ENCODE peak calls at places on chromosomes 5 and 9, in six cellular contexts. One of them, this sample, is unnamed.

GRCh38 chr5:154709368-154710305 is 45.5 kb upstream of the LARP1 start:
- DNase-seq in HFFc6: no peak
- DNase-seq in cardiac muscle cell: no peak
- DNase-seq in B cell: no peak
- DNase-seq in PC-3: no peak
- DNase-seq in mesothelial cell of epicardium: no peak
- DNase-seq in this sample: no peak

GRCh38 chr5:377326-377981 is 55.9 kb downstream of the AHRR start:
- DNase-seq in HFFc6: no peak
- DNase-seq in cardiac muscle cell: no peak
- DNase-seq in B cell: peak
- DNase-seq in PC-3: no peak
- DNase-seq in mesothelial cell of epicardium: peak
- DNase-seq in this sample: no peak

GRCh38 chr5:138664276-138664943 is 88.8 kb upstream of the CTNNA1 start:
- DNase-seq in HFFc6: peak
- DNase-seq in cardiac muscle cell: no peak
- DNase-seq in B cell: no peak
- DNase-seq in PC-3: no peak
- DNase-seq in mesothelial cell of epicardium: no peak
- DNase-seq in this sample: no peak

GRCh38 chr9:70340572-70340971 is 73.9 kb downstream of the KLF9 start:
- DNase-seq in HFFc6: peak
- DNase-seq in cardiac muscle cell: peak
- DNase-seq in B cell: no peak
- DNase-seq in PC-3: peak
- DNase-seq in mesothelial cell of epicardium: no peak
- DNase-seq in this sample: no peak

GRCh38 chr9:132748450-132748849 is 78.2 kb downstream of the GTF3C4 start:
- DNase-seq in HFFc6: no peak
- DNase-seq in cardiac muscle cell: no peak
- DNase-seq in B cell: no peak
- DNase-seq in PC-3: no peak
- DNase-seq in mesothelial cell of epicardium: no peak
- DNase-seq in this sample: no peak

GRCh38 chr9:134492281-134492691 is 149.3 kb upstream of the COL5A1 start:
- DNase-seq in HFFc6: peak
- DNase-seq in cardiac muscle cell: peak
- DNase-seq in B cell: no peak
- DNase-seq in PC-3: no peak
- DNase-seq in mesothelial cell of epicardium: peak
- DNase-seq in this sample: no peak

GRCh38 chr5:180395540-180396274 is 42.6 kb upstream of the GFPT2 start:
- DNase-seq in HFFc6: no peak
- DNase-seq in cardiac muscle cell: no peak
- DNase-seq in B cell: no peak
- DNase-seq in PC-3: peak
- DNase-seq in mesothelial cell of epicardium: no peak
- DNase-seq in this sample: no peak

GRCh38 chr9:93603011-93603410 is 26.6 kb downstream of the PHF2 start:
- DNase-seq in HFFc6: no peak
- DNase-seq in cardiac muscle cell: no peak
- DNase-seq in B cell: no peak
- DNase-seq in PC-3: no peak
- DNase-seq in mesothelial cell of epicardium: peak
- DNase-seq in this sample: no peak

DNA sequence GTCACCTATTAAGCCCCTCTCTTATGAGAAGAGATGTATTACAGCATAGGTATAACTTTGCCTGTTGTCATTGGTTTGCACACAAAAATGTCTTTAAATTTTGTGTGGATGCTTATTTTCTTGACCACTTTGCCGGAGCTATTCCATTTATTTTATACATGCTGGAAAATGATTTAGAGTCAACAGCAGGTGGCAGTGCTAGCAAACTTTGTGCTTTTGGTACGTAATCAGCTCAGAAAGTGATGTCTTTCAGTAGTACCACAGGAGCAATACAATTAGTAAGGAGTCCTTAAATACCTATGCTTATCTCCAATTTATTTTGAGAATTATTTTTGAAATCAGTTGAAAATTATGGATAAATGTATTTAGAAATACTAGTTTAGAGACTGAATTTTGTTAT is 19.8 kb upstream of the NUDT12 start:
- DNase-seq in HFFc6: peak
- DNase-seq in cardiac muscle cell: peak
- DNase-seq in B cell: no peak
- DNase-seq in PC-3: peak
- DNase-seq in mesothelial cell of epicardium: no peak
- DNase-seq in this sample: no peak
- TF ChIP-seq CTCF in HFFc6: peak
- TF ChIP-seq CTCF in cardiac muscle cell: peak
- TF ChIP-seq CTCF in B cell: no peak
- TF ChIP-seq CTCF in PC-3: peak
- TF ChIP-seq CTCF in mesothelial cell of epicardium: peak
- TF ChIP-seq CTCF in this sample: peak

GRCh38 chr5:84602371-84602771 is 217.7 kb upstream of the EDIL3 start:
- DNase-seq in HFFc6: no peak
- DNase-seq in cardiac muscle cell: no peak
- DNase-seq in B cell: no peak
- DNase-seq in PC-3: peak
- DNase-seq in mesothelial cell of epicardium: no peak
- DNase-seq in this sample: no peak

GRCh38 chr5:84599964-84600363 is 215.3 kb upstream of the EDIL3 start:
- DNase-seq in HFFc6: no peak
- DNase-seq in cardiac muscle cell: no peak
- DNase-seq in B cell: no peak
- DNase-seq in PC-3: no peak
- DNase-seq in mesothelial cell of epicardium: no peak
- DNase-seq in this sample: no peak

GRCh38 chr5:84603557-84604185 is 219.0 kb upstream of the EDIL3 start:
- DNase-seq in HFFc6: no peak
- DNase-seq in cardiac muscle cell: no peak
- DNase-seq in B cell: no peak
- DNase-seq in PC-3: peak
- DNase-seq in mesothelial cell of epicardium: no peak
- DNase-seq in this sample: no peak

GRCh38 chr5:84605246-84605645 is 220.6 kb upstream of the EDIL3 start:
- DNase-seq in HFFc6: no peak
- DNase-seq in cardiac muscle cell: no peak
- DNase-seq in B cell: no peak
- DNase-seq in PC-3: no peak
- DNase-seq in mesothelial cell of epicardium: no peak
- DNase-seq in this sample: no peak
- TF ChIP-seq CTCF in HFFc6: no peak
- TF ChIP-seq CTCF in cardiac muscle cell: no peak
- TF ChIP-seq CTCF in B cell: no peak
- TF ChIP-seq CTCF in PC-3: no peak
- TF ChIP-seq CTCF in mesothelial cell of epicardium: no peak
- TF ChIP-seq CTCF in this sample: no peak

GRCh38 chr5:88683506-88684135 is 199.4 kb downstream of the MEF2C start:
- DNase-seq in HFFc6: no peak
- DNase-seq in cardiac muscle cell: no peak
- DNase-seq in B cell: no peak
- DNase-seq in PC-3: peak
- DNase-seq in mesothelial cell of epicardium: no peak
- DNase-seq in this sample: no peak
- TF ChIP-seq CTCF in HFFc6: peak
- TF ChIP-seq CTCF in cardiac muscle cell: no peak
- TF ChIP-seq CTCF in B cell: peak
- TF ChIP-seq CTCF in PC-3: peak
- TF ChIP-seq CTCF in mesothelial cell of epicardium: no peak
- TF ChIP-seq CTCF in this sample: no peak

DNA sequence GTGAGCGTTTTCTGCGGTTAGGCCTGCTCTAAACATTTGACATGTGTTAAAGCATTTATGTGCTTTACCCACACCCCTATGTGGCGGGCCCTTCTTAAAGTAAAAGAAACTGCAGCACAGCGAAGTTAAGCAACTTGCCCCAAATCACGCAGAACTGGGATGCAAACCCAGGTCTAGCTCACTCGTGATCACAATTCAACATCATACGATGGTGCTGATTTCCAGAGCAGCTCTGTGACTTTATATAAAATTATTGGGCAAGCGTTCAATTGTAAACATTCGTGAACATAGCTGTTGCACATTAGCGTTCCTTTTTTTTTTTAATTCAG is 718 bp downstream of the RFESD start:
- DNase-seq in HFFc6: no peak
- DNase-seq in cardiac muscle cell: no peak
- DNase-seq in B cell: no peak
- DNase-seq in PC-3: no peak
- DNase-seq in mesothelial cell of epicardium: no peak
- DNase-seq in this sample: no peak
- TF ChIP-seq CTCF in HFFc6: peak
- TF ChIP-seq CTCF in cardiac muscle cell: no peak
- TF ChIP-seq CTCF in B cell: peak
- TF ChIP-seq CTCF in PC-3: no peak
- TF ChIP-seq CTCF in mesothelial cell of epicardium: no peak
- TF ChIP-seq CTCF in this sample: no peak

GRCh38 chr5:150589791-150590601 is 50.5 kb upstream of the SYNPO start:
- DNase-seq in HFFc6: peak
- DNase-seq in cardiac muscle cell: peak
- DNase-seq in B cell: no peak
- DNase-seq in PC-3: no peak
- DNase-seq in mesothelial cell of epicardium: peak
- DNase-seq in this sample: no peak
- TF ChIP-seq CTCF in HFFc6: peak
- TF ChIP-seq CTCF in cardiac muscle cell: peak
- TF ChIP-seq CTCF in B cell: no peak
- TF ChIP-seq CTCF in PC-3: no peak
- TF ChIP-seq CTCF in mesothelial cell of epicardium: no peak
- TF ChIP-seq CTCF in this sample: no peak

DNA sequence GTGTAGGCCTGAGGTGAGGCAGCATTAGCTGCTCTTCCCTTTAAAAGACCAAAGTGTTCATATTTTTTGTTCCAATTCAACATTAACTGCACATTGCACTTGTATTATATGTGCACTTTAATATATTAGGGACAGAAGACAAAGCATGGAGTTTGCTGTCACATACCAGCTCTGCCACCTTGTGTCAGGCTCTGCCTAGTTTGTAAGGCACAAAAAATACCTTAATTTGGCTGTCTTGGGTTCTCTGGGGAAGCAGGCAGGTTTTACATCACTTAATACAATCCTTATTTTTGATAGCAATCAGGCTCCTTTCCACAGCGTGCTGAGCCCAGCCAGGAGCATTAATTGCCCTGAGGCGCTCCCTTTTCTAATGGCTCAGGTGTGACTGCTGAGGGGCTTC is 131.8 kb downstream of the SCAMP1 start:
- DNase-seq in HFFc6: no peak
- DNase-seq in cardiac muscle cell: no peak
- DNase-seq in B cell: no peak
- DNase-seq in PC-3: no peak
- DNase-seq in mesothelial cell of epicardium: no peak
- DNase-seq in this sample: no peak
- TF ChIP-seq CTCF in HFFc6: no peak
- TF ChIP-seq CTCF in cardiac muscle cell: no peak
- TF ChIP-seq CTCF in B cell: no peak
- TF ChIP-seq CTCF in PC-3: no peak
- TF ChIP-seq CTCF in mesothelial cell of epicardium: no peak
- TF ChIP-seq CTCF in this sample: no peak

DNA sequence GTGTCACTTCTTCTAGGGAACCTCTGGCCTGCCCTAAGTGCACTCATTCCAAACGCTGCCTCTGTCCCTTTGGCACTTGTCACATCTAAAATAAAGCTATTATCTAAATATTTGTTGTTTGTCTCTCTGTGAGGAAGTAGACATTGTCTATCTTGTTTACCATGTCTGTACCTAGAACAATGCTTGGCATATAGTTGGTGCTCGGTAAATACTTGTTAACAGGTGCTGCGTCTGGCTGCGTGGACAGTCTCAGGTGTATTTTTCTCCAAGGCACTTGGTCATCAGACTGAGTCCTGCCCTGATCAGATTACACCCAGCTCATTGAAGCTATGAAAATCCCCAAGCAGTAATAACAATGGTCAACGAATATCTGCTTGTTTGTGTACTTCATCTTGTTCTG is 174.9 kb upstream of the SMIM23 start:
- DNase-seq in HFFc6: no peak
- DNase-seq in cardiac muscle cell: no peak
- DNase-seq in B cell: no peak
- DNase-seq in PC-3: no peak
- DNase-seq in mesothelial cell of epicardium: no peak
- DNase-seq in this sample: no peak
- TF ChIP-seq CTCF in HFFc6: no peak
- TF ChIP-seq CTCF in cardiac muscle cell: no peak
- TF ChIP-seq CTCF in B cell: no peak
- TF ChIP-seq CTCF in PC-3: no peak
- TF ChIP-seq CTCF in mesothelial cell of epicardium: no peak
- TF ChIP-seq CTCF in this sample: no peak

This sample was measured in GM20000.